ENCODE peak calls at places on chromosomes 5 and 9, in six cellular contexts. F is stimulated activated CD8-positive, alpha-beta memory T cell treated with anti-CD3 and anti-CD28 coated beads, Interleukin-7, amount 100 ng/mL, for 48 hours; P is activated T-helper 1 cell treated with Interleukin-2 at 50 U/mL for 16 hours; M is DMS 273 treated with DMSO at 0.1 percent for 48 hours; J is sigmoid colon; S is GM10248. I is an unnamed sample.

GRCh38 chr5:135332519-135333150 is 66.4 kb downstream of the MACROH2A1 start:
- DNase-seq in P (no peak), F (no peak), S (peak; percentile 70), M (peak; percentile 55), J (no peak), I (no peak)

GRCh38 chr5:43639566-43639965 is 36.6 kb downstream of the NNT start:
- DNase-seq in P (no peak), F (no peak), S (no peak), M (no peak), J (no peak), I (no peak)

GRCh38 chr5:89315194-89315593 is 432.2 kb upstream of the MEF2C start:
- DNase-seq in J (no peak), P (no peak), M (no peak), F (no peak), S (no peak), I (no peak)

GRCh38 chr9:106286249-106286648 is 576.7 kb upstream of the ZNF462 start:
- DNase-seq in P (no peak), M (peak; percentile 40), F (no peak), S (no peak), J (no peak), I (no peak)

GRCh38 chr5:173808079-173808808 is 79.9 kb upstream of the CPEB4 start:
- DNase-seq in F (no peak), M (no peak), P (no peak), S (no peak), J (no peak), I (no peak)

GRCh38 chr9:134469041-134469875 is 143.0 kb downstream of the RXRA start:
- DNase-seq in P (no peak), S (no peak), F (no peak), M (no peak), J (peak; percentile 90), I (no peak)

GRCh38 chr5:77024490-77024889 is 5.7 kb upstream of the AGGF1 start:
- DNase-seq in F (no peak), M (no peak), P (no peak), S (no peak), J (no peak), I (no peak)

GRCh38 chr9:81605154-81605670 is 84.1 kb downstream of the TLE1 start:
- DNase-seq in F (no peak), P (no peak), S (no peak), M (no peak), J (no peak), I (no peak)

GRCh38 chr5:116883875-116884274 is 309.3 kb upstream of the SEMA6A start:
- DNase-seq in F (no peak), J (no peak), S (no peak), P (no peak), M (no peak), I (no peak)

GRCh38 chr9:129547869-129548570 is 72.9 kb downstream of the C9orf50 start:
- DNase-seq in J (peak; percentile 58), F (no peak), M (no peak), P (no peak), S (no peak), I (no peak)

GRCh38 chr5:12805165-12805698 is 901.0 kb upstream of the CTNND2 start:
- DNase-seq in P (no peak), F (no peak), J (no peak), S (no peak), M (no peak), I (no peak)

GRCh38 chr9:127873886-127874285 is 3.6 kb downstream of the AK1 start:
- DNase-seq in P (no peak), F (no peak), J (peak; percentile 94), M (no peak), S (no peak), I (no peak)

GRCh38 chr9:18357321-18357720 is 116.6 kb upstream of the ADAMTSL1 start:
- DNase-seq in M (no peak), P (no peak), F (no peak), J (no peak), S (no peak), I (no peak)

GRCh38 chr5:150335778-150336177 is 21.7 kb upstream of the TCOF1 start:
- DNase-seq in P (no peak), F (no peak), J (no peak), S (no peak), M (no peak), I (no peak)

GRCh38 chr5:93454896-93455295 is 126.1 kb downstream of the NR2F1-AS1 start:
- DNase-seq in P (no peak), S (no peak), J (no peak), F (no peak), M (no peak), I (no peak)

GRCh38 chr5:17802256-17802655 is 168.0 kb downstream of the TAF11L14 start:
- DNase-seq in J (no peak), P (no peak), S (no peak), F (no peak), M (peak; percentile 30), I (no peak)

GRCh38 chr5:150429410-150429873 is 16.7 kb upstream of the CD74 start:
- DNase-seq in M (no peak), P (no peak), J (no peak), S (peak; percentile 75), F (no peak), I (no peak)

GRCh38 chr5:167294861-167295685 is 996.4 kb upstream of the WWC1 start:
- DNase-seq in J (no peak), S (no peak), F (no peak), M (no peak), P (no peak), I (no peak)

GRCh38 chr5:42993516-42994284 is 46.4 kb downstream of the ANXA2R start:
- DNase-seq in M (no peak), S (no peak), F (peak; percentile 23), P (peak; percentile 44), J (no peak), I (peak; percentile 62)

GRCh38 chr9:37300620-37301368 is 121.7 kb upstream of the GRHPR start:
- DNase-seq in P (no peak), M (no peak), J (no peak), F (no peak), S (peak; percentile 28), I (no peak)

GRCh38 chr5:177389368-177390169 is 5.3 kb downstream of the SLC34A1 start:
- DNase-seq in P (peak; percentile 30), S (peak; percentile 74), F (no peak), M (no peak), J (no peak), I (peak; percentile 35)

GRCh38 chr9:78130004-78130403 is 98.4 kb upstream of the GNAQ start:
- DNase-seq in J (no peak), M (peak; percentile 6), P (no peak), F (no peak), S (no peak), I (no peak)

GRCh38 chr5:41148448-41148847 is 64.9 kb downstream of the C6 start:
- DNase-seq in S (no peak), F (no peak), J (no peak), P (no peak), M (no peak), I (no peak)

GRCh38 chr5:115402822-115403577 is 106.5 kb upstream of the CCDC112 start:
- DNase-seq in F (no peak), J (no peak), M (no peak), P (no peak), S (no peak), I (no peak)

GRCh38 chr9:126146254-126147145 is 180.1 kb upstream of the MVB12B start:
- DNase-seq in P (no peak), J (no peak), F (peak; percentile 1), M (no peak), S (peak; percentile 73), I (no peak)

GRCh38 chr9:128259156-128259555 is 16.7 kb downstream of the GOLGA2 start:
- DNase-seq in J (no peak), S (no peak), M (no peak), F (no peak), P (no peak), I (no peak)

GRCh38 chr5:144307726-144308125 is 137.1 kb downstream of the KCTD16 start:
- DNase-seq in J (no peak), S (no peak), P (no peak), F (no peak), M (peak; percentile 58), I (no peak)

GRCh38 chr9:76592105-76593010 is 133.4 kb downstream of the GCNT1 start:
- DNase-seq in M (no peak), F (no peak), P (no peak), J (no peak), S (no peak), I (no peak)

GRCh38 chr5:68805427-68805826 is 288.4 kb upstream of the SLC30A5 start:
- DNase-seq in S (no peak), M (no peak), J (no peak), P (no peak), F (no peak), I (no peak)

GRCh38 chr9:116628706-116629105 is 58.4 kb upstream of the TRIM32 start:
- DNase-seq in M (no peak), J (no peak), P (no peak), S (no peak), F (no peak), I (no peak)

GRCh38 chr5:165014439-165014838 is 1509.0 kb downstream of the MAT2B start:
- DNase-seq in M (no peak), S (no peak), F (no peak), P (no peak), J (no peak), I (no peak)

GRCh38 chr5:12292610-12293204 is 388.5 kb upstream of the CTNND2 start:
- DNase-seq in J (no peak), F (no peak), M (no peak), P (no peak), S (no peak), I (no peak)

GRCh38 chr9:2241461-2241874 is 226.3 kb downstream of the SMARCA2 start:
- DNase-seq in J (no peak), F (no peak), P (no peak), S (no peak), M (no peak), I (no peak)

GRCh38 chr9:7892975-7893374 is 93.4 kb upstream of the DMAC1 start:
- DNase-seq in J (no peak), F (no peak), M (no peak), S (no peak), P (no peak), I (no peak)

GRCh38 chr9:5869315-5870019 is 21.2 kb upstream of the MLANA start:
- DNase-seq in S (peak; percentile 52), F (no peak), P (no peak), J (no peak), M (no peak), I (no peak)

GRCh38 chr5:17221843-17222614 is 4.6 kb downstream of the BASP1 start:
- DNase-seq in P (no peak), J (no peak), M (no peak), F (no peak), S (no peak), I (no peak)

GRCh38 chr5:140153905-140154304 is 21.1 kb upstream of the CYSTM1 start:
- DNase-seq in M (no peak), J (no peak), S (no peak), P (no peak), F (no peak), I (no peak)

GRCh38 chr9:134433909-134434895 is 107.9 kb downstream of the RXRA start:
- DNase-seq in J (no peak), M (no peak), F (no peak), P (no peak), S (no peak), I (no peak)

GRCh38 chr5:1134478-1134877 is 22.6 kb upstream of the SLC12A7 start:
- DNase-seq in P (no peak), M (no peak), F (no peak), S (peak; percentile 75), J (no peak), I (no peak)

GRCh38 chr5:78896128-78896527 is 89.0 kb downstream of the ARSB start:
- DNase-seq in P (no peak), F (no peak), S (no peak), J (no peak), M (no peak), I (no peak)

I was measured in effector memory CD4-positive, alpha-beta T cell.